ENCODE peak calls at places on chromosomes 11 and 22, in five cellular contexts. S is fibroblast of lung, J is HCT116, D is OCI-LY7, A is mammary epithelial cell. T is an unnamed sample.

GRCh38 chr22:44384981-44385610 is 72.3 kb upstream of the SHISAL1 start:
- DNase-seq in S (no peak), J (no peak), D (no peak), A (no peak), T (no peak)

GRCh38 chr22:19533857-19534256 is 9.6 kb upstream of the CLDN5 start:
- DNase-seq in S (no peak), J (no peak), D (no peak), A (no peak), T (no peak)

GRCh38 chr22:49664371-49664881 is 163.2 kb downstream of the BRD1 start:
- DNase-seq in S (no peak), J (no peak), D (no peak), A (no peak), T (no peak)

GRCh38 chr22:19666663-19667593 is 47.4 kb upstream of the SEPTIN5 start:
- DNase-seq in S (peak; percentile 12), J (no peak), D (no peak), A (no peak), T (no peak)

GRCh38 chr22:30943368-30943767 is 25.2 kb downstream of the MORC2 start:
- DNase-seq in S (no peak), J (no peak), D (no peak), A (no peak), T (no peak)

GRCh38 chr11:95108159-95108611 is 18.5 kb downstream of the ENDOD1 start:
- DNase-seq in S (peak; percentile 29), J (no peak), D (no peak), A (peak; percentile 83), T (peak; percentile 41)

GRCh38 chr22:30290318-30290678 is 993 bp upstream of the CASTOR1 start:
- DNase-seq in S (no peak), J (no peak), D (peak; percentile 38), A (no peak), T (no peak)

GRCh38 chr11:85682330-85683305 is 3.4 kb downstream of the CCDC89 start:
- DNase-seq in S (peak; percentile 67), J (no peak), D (no peak), A (no peak), T (no peak)

GRCh38 chr11:36775157-36775556 is 177.1 kb upstream of the RAG2 start:
- DNase-seq in S (no peak), J (no peak), D (no peak), A (peak; percentile 58), T (no peak)

GRCh38 chr22:31567196-31567595 is 70.9 kb downstream of the SFI1 start:
- DNase-seq in S (no peak), J (no peak), D (no peak), A (no peak), T (no peak)

GRCh38 chr22:37032535-37033460 is 13.3 kb downstream of the MPST start:
- DNase-seq in S (peak; percentile 79), J (no peak), D (no peak), A (peak; percentile 86), T (peak; percentile 93)

GRCh38 chr22:27100789-27101188 is 443.4 kb downstream of the MIAT start:
- DNase-seq in S (no peak), J (no peak), D (no peak), A (peak; percentile 9), T (peak; percentile 70)

DNA sequence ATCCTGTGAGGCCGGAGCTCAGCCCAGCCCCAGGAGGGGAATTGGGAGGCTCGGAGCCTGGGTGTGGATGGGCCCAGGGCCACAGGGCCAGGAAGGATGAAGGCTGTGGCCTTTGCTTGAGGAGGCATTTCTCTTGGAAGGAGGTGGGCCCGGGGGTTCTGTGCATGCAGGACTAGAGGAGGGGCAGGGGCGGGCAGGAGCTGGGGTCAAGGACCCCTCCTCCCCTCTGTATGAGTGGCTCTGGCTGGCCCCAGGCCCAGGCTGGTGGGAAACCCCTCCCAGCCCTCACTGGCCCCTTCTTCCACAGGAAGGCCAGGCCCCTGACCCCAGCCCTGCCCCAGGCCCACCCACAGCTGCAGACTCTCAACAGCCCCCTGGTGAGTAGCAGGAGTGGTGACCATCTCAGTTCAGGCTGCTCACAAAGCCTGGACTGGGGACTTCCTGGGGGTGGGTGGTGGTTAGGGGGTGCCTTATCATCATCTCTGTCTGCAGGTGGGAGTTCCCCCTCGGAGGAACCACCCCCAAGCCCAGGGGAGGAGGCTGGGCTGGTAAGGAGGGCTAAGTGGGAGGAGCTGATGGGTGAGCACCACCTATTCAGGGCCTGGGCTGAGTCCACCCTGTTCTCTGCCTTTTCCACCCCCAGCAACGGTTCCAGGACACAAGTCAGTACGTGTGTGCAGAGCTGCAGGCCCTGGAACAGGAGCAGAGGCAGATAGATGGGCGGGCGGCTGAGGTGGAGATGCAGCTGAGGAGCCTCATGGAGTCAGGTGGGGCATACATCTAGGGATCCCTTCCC is 6.0 kb downstream of the KCNK7 start:
- DNase-seq in S (no peak), J (no peak), D (peak; percentile 36), A (no peak), T (no peak)
- H2AFZ ChIP-seq in S (no peak overlapping the region), J (no peak overlapping the region), D (no peak overlapping the region), A (no peak overlapping the region), T (no peak overlapping the region)

DNA sequence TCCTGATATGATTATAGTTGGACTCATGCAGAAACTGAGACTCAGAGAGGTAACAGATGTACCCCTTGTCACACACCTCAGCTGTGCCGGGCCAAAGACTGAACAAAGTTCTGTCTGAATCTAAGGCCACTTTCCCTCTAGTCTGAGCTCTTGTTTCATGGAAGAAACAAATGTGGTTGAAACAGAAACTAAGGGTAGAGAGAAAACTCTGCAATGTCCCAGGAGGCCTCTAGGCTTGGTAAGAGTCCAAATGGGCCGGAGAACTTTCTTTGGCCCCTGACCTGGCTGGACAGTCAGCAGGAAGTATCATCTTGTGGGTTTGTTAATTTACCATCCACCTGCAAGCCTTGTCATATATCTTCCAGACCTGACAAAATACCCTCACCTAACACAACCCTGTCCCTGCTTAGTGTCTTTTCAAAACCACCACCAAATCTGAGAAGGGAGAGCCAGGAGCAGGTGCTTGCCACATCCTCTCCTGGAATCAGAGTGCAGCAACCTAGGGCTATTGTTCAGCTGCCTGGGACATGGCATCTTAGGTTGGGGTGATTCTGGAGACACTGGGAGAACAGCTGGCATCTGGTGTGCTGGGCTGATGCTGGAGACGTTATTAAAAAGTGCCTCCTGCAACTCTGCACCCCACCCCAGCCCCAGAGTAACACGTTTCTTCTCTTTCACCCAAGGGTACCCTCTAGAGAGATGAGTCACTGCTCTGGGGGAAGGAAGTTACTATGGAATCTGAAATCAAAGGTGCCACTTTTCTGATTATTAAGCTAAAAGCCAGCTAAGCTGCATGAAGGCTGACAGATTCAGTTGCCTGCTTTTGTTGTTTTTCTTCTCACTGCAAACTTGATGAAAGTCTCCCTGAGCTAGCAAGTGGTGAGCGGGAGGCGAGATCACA is 126.3 kb upstream of the TIMP3 start:
- DNase-seq in S (no peak), J (no peak), D (no peak), A (no peak), T (no peak)
- TF ChIP-seq CTCF in S (peak; percentile 24), J (no peak), D (no peak), A (no peak), T (no peak)

GRCh38 chr11:124536520-124536919 is 6.9 kb downstream of the OR8B12 start:
- DNase-seq in S (peak; percentile 32), J (peak; percentile 32), D (no peak), A (peak; percentile 55), T (peak; percentile 65)

GRCh38 chr11:124541204-124541603 is 2.2 kb downstream of the OR8B12 start:
- DNase-seq in S (no peak), J (no peak), D (no peak), A (no peak), T (no peak)

GRCh38 chr11:124538019-124538418 is 5.4 kb downstream of the OR8B12 start:
- DNase-seq in S (peak; percentile 76), J (no peak), D (no peak), A (peak; percentile 60), T (peak; percentile 18)

DNA sequence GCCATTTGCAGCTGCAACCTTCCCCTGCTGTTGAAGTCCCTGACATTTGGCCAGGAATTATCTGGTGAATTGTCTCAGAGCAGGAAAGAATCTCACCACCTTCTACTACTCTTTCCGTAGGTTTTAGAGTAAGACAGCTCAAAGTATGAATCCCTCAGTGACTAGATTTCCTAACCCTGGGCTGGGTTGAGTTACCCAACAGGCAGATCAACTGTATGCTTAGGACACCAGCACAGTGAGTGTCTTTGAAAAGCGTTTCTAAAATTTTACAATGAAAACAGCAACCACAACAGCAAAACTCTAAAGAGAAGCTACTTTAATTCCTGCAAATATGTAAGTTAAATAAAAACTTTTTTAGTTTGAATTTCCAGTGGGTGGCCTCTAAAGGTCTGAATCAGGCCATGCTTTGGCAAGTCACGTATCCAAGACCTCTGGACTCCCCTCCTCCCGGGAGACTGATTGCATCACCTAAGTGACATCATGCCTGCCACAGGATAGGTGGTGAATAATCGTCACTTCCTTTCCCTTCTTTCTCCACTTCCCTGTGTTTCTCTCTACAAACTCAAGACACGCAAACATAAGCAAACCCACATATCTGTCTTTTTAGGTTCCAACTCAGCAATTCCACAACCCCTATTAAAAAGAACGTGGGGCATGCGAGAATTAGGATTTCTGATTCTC is 7.8 kb downstream of the OR8B12 start:
- DNase-seq in S (peak; percentile 3), J (no peak), D (no peak), A (no peak), T (peak; percentile 24)
- H2AFZ ChIP-seq in S (no peak overlapping the region), J (no peak overlapping the region), D (no peak overlapping the region), A (no peak overlapping the region), T (no peak overlapping the region)

GRCh38 chr11:3959015-3959917 is 103.8 kb downstream of the STIM1 start:
- DNase-seq in S (peak; percentile 33), J (no peak), D (peak; percentile 33), A (peak; percentile 79), T (no peak)
- TF ChIP-seq CTCF in S (no peak), J (peak; percentile 15), D (peak; percentile 70), A (peak; percentile 19), T (no peak)

DNA sequence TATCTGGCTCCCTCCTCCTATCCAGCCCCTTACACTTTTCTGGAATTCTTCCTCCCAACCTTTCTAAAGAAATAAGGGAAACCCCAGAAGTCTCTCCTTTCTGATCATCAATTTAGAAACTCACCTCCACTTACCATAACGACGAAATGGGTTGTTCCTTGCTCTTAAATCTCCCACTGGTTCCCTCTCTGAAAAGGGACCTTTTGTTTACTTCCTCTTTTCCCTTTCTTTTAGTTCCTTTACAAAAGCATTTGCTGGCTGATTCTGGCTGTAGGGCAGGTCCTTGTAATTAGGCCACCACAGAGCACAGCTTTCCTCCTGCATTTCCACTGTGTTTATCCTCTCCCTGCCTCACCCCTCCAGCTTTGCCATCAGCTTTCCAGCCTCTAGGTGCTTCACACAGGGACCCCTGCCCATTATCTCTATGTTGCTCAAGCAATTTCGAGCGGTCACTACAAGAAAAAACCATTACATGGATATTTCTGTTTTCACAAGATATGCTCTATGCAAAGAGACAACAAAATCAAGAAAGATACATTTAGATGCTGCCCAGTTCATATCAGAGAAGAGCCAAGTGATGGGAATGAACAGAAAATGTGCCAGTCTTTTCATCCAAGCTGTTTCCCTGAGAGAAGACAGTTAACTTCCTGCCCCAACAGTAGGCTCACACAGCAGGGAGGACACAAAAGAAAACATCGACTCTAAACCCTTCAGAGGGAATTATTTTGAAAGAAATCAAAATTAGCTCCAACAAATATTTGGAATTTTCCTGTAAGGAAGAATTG is 11.8 kb downstream of the JAML start:
- DNase-seq in S (no peak), J (no peak), D (no peak), A (no peak), T (no peak)
- H2AFZ ChIP-seq in S (no peak overlapping the region), J (no peak overlapping the region), D (no peak overlapping the region), A (no peak overlapping the region), T (no peak overlapping the region)

GRCh38 chr11:100574894-100575769 is 112.0 kb upstream of the ARHGAP42 start:
- DNase-seq in S (peak; percentile 71), J (peak; percentile 13), D (no peak), A (peak; percentile 24), T (no peak)
- TF ChIP-seq CTCF in S (no peak), J (peak; percentile 25), D (peak; percentile 58), A (peak; percentile 51), T (peak; percentile 79)